ENCODE peak calls at places on chromosome 20, in four cellular contexts. One of them, this sample, is unnamed.

GRCh38 chr20:14956026-14956425 is 618.6 kb upstream of the FLRT3 start:
- DNase-seq in ovary: no peak
- DNase-seq in heart right ventricle: no peak
- DNase-seq in neural progenitor cell: no peak
- DNase-seq in this sample: no peak

GRCh38 chr20:13220857-13221297 is at the start of gene ISM1:
- DNase-seq in ovary: no peak
- DNase-seq in heart right ventricle: no peak
- DNase-seq in neural progenitor cell: peak; percentile 60
- DNase-seq in this sample: no peak

GRCh38 chr20:13231031-13231752 is 10.1 kb downstream of the ISM1 start:
- DNase-seq in ovary: no peak
- DNase-seq in heart right ventricle: no peak
- DNase-seq in neural progenitor cell: no peak
- DNase-seq in this sample: no peak

GRCh38 chr20:61581825-61582188 is 329.7 kb downstream of the CDH4 start:
- DNase-seq in ovary: no peak
- DNase-seq in heart right ventricle: no peak
- DNase-seq in neural progenitor cell: no peak
- DNase-seq in this sample: no peak

GRCh38 chr20:32964575-32964974 is 39.7 kb downstream of the SUN5 start:
- DNase-seq in ovary: no peak
- DNase-seq in heart right ventricle: no peak
- DNase-seq in neural progenitor cell: no peak
- DNase-seq in this sample: no peak

GRCh38 chr20:24027229-24027628 is 38.6 kb upstream of the GGTLC1 start:
- DNase-seq in ovary: no peak
- DNase-seq in heart right ventricle: peak; percentile 54
- DNase-seq in neural progenitor cell: no peak
- DNase-seq in this sample: peak; percentile 7

GRCh38 chr20:61453219-61453618 is 201.2 kb downstream of the CDH4 start:
- DNase-seq in ovary: no peak
- DNase-seq in heart right ventricle: no peak
- DNase-seq in neural progenitor cell: no peak
- DNase-seq in this sample: no peak

GRCh38 chr20:9582137-9582536 is 67.7 kb downstream of the LAMP5 start:
- DNase-seq in ovary: no peak
- DNase-seq in heart right ventricle: no peak
- DNase-seq in neural progenitor cell: no peak
- DNase-seq in this sample: no peak

GRCh38 chr20:57577679-57578475 is 17.0 kb downstream of the PCK1 start:
- DNase-seq in ovary: no peak
- DNase-seq in heart right ventricle: no peak
- DNase-seq in neural progenitor cell: no peak
- DNase-seq in this sample: no peak

GRCh38 chr20:49699200-49699992 is 14.3 kb downstream of the B4GALT5 start:
- DNase-seq in ovary: no peak
- DNase-seq in heart right ventricle: no peak
- DNase-seq in neural progenitor cell: no peak
- DNase-seq in this sample: no peak

GRCh38 chr20:38303908-38304379 is at the start of gene BPI:
- DNase-seq in ovary: peak; percentile 28
- DNase-seq in heart right ventricle: no peak
- DNase-seq in neural progenitor cell: no peak
- DNase-seq in this sample: no peak

GRCh38 chr20:24148372-24148771 is 159.8 kb upstream of the GGTLC1 start:
- DNase-seq in ovary: no peak
- DNase-seq in heart right ventricle: no peak
- DNase-seq in neural progenitor cell: no peak
- DNase-seq in this sample: no peak

GRCh38 chr20:20487811-20488210 is 119.9 kb downstream of the INSM1 start:
- DNase-seq in ovary: no peak
- DNase-seq in heart right ventricle: no peak
- DNase-seq in neural progenitor cell: no peak
- DNase-seq in this sample: no peak

GRCh38 chr20:51311636-51312479 is 230.7 kb downstream of the NFATC2 start:
- DNase-seq in ovary: no peak
- DNase-seq in heart right ventricle: no peak
- DNase-seq in neural progenitor cell: no peak
- DNase-seq in this sample: no peak

GRCh38 chr20:53778736-53779135 is 185.1 kb upstream of the ZNF217 start:
- DNase-seq in ovary: no peak
- DNase-seq in heart right ventricle: no peak
- DNase-seq in neural progenitor cell: no peak
- DNase-seq in this sample: no peak

GRCh38 chr20:48178607-48179006 is 393.3 kb upstream of the SULF2 start:
- DNase-seq in ovary: no peak
- DNase-seq in heart right ventricle: no peak
- DNase-seq in neural progenitor cell: peak; percentile 77
- DNase-seq in this sample: no peak

GRCh38 chr20:52103911-52104545 is 87.6 kb downstream of the ZFP64 start:
- DNase-seq in ovary: no peak
- DNase-seq in heart right ventricle: no peak
- DNase-seq in neural progenitor cell: peak; percentile 49
- DNase-seq in this sample: no peak

GRCh38 chr20:11454966-11455799 is 462.5 kb upstream of the BTBD3 start:
- DNase-seq in ovary: no peak
- DNase-seq in heart right ventricle: no peak
- DNase-seq in neural progenitor cell: no peak
- DNase-seq in this sample: no peak

GRCh38 chr20:34532320-34532719 is 16.1 kb downstream of the DYNLRB1 start:
- DNase-seq in ovary: no peak
- DNase-seq in heart right ventricle: no peak
- DNase-seq in neural progenitor cell: no peak
- DNase-seq in this sample: no peak

GRCh38 chr20:37384683-37385174 is 38.8 kb downstream of the SRC start:
- DNase-seq in ovary: peak; percentile 70
- DNase-seq in heart right ventricle: peak; percentile 46
- DNase-seq in neural progenitor cell: peak; percentile 82
- DNase-seq in this sample: no peak

GRCh38 chr20:5919634-5920544 is 30.4 kb downstream of the TRMT6 start:
- DNase-seq in ovary: no peak
- DNase-seq in heart right ventricle: no peak
- DNase-seq in neural progenitor cell: no peak
- DNase-seq in this sample: no peak

GRCh38 chr20:45300961-45301360 is 5.7 kb upstream of the RBPJL start:
- DNase-seq in ovary: no peak
- DNase-seq in heart right ventricle: no peak
- DNase-seq in neural progenitor cell: peak; percentile 68
- DNase-seq in this sample: no peak
- TF ChIP-seq CTCF in ovary: no peak
- TF ChIP-seq CTCF in heart right ventricle: peak; percentile 11
- TF ChIP-seq CTCF in neural progenitor cell: peak; percentile 53
- TF ChIP-seq CTCF in this sample: no peak

GRCh38 chr20:43751167-43752050 is 24.6 kb upstream of the GTSF1L start:
- DNase-seq in ovary: no peak
- DNase-seq in heart right ventricle: no peak
- DNase-seq in neural progenitor cell: no peak
- DNase-seq in this sample: no peak
- H3K27ac ChIP-seq in ovary: no peak overlapping the region
- H3K27ac ChIP-seq in heart right ventricle: no peak overlapping the region
- H3K27ac ChIP-seq in neural progenitor cell: no peak overlapping the region
- H3K27ac ChIP-seq in this sample: peak overlapping the region; percentile 13

GRCh38 chr20:42204261-42204660 is 586.1 kb upstream of the CHD6 start:
- DNase-seq in ovary: no peak
- DNase-seq in heart right ventricle: peak; percentile 19
- DNase-seq in neural progenitor cell: peak; percentile 34
- DNase-seq in this sample: no peak
- TF ChIP-seq CTCF in ovary: no peak
- TF ChIP-seq CTCF in heart right ventricle: peak; percentile 46
- TF ChIP-seq CTCF in neural progenitor cell: peak; percentile 55
- TF ChIP-seq CTCF in this sample: no peak

GRCh38 chr20:22692119-22692475 is 107.7 kb upstream of the FOXA2 start:
- DNase-seq in ovary: no peak
- DNase-seq in heart right ventricle: no peak
- DNase-seq in neural progenitor cell: no peak
- DNase-seq in this sample: no peak
- H3K27ac ChIP-seq in ovary: no peak overlapping the region
- H3K27ac ChIP-seq in heart right ventricle: peak overlapping the region; percentile 18
- H3K27ac ChIP-seq in neural progenitor cell: no peak overlapping the region
- H3K27ac ChIP-seq in this sample: no peak overlapping the region

This sample was measured in thoracic aorta.